ENCODE peak calls at places on chromosomes 5 and 9, in ten cellular contexts. One of them, this sample, is unnamed.
A peak's percentile ranks its signal among the peaks of the same experiment; 100 is the strongest.

GRCh38 chr5:1568201-1568979 is 44.6 kb upstream of the LPCAT1 start:
- DNase-seq in activated CD8-positive, alpha-beta memory T cell treated with anti-CD3 and anti-CD28 coated beads, Interleukin-2, amount 50 U/mL, for 4 hours: no peak
- DNase-seq in germinal center: no peak
- DNase-seq in right cardiac atrium: no peak
- DNase-seq in anterior cingulate cortex: no peak
- DNase-seq in omental fat pad: no peak
- DNase-seq in HTR-8/SVneo: no peak
- DNase-seq in H7: no peak
- DNase-seq in astrocyte of the hippocampus: peak; percentile 85
- DNase-seq in iris pigment epithelial cell: peak; percentile 93
- DNase-seq in this sample: peak; percentile 90

GRCh38 chr9:129439242-129439641 is 181.7 kb downstream of the C9orf50 start:
- DNase-seq in H7: no peak
- DNase-seq in iris pigment epithelial cell: no peak
- DNase-seq in germinal center: no peak
- DNase-seq in astrocyte of the hippocampus: no peak
- DNase-seq in right cardiac atrium: no peak
- DNase-seq in omental fat pad: no peak
- DNase-seq in activated CD8-positive, alpha-beta memory T cell treated with anti-CD3 and anti-CD28 coated beads, Interleukin-2, amount 50 U/mL, for 4 hours: no peak
- DNase-seq in HTR-8/SVneo: no peak
- DNase-seq in anterior cingulate cortex: no peak
- DNase-seq in this sample: no peak

GRCh38 chr9:112572416-112572815 is 85.8 kb downstream of the KIAA1958 start:
- DNase-seq in astrocyte of the hippocampus: no peak
- DNase-seq in right cardiac atrium: no peak
- DNase-seq in germinal center: no peak
- DNase-seq in HTR-8/SVneo: no peak
- DNase-seq in H7: no peak
- DNase-seq in activated CD8-positive, alpha-beta memory T cell treated with anti-CD3 and anti-CD28 coated beads, Interleukin-2, amount 50 U/mL, for 4 hours: no peak
- DNase-seq in iris pigment epithelial cell: no peak
- DNase-seq in anterior cingulate cortex: no peak
- DNase-seq in omental fat pad: no peak
- DNase-seq in this sample: no peak

GRCh38 chr5:5348576-5348975 is 73.9 kb upstream of the ICE1 start:
- DNase-seq in omental fat pad: no peak
- DNase-seq in iris pigment epithelial cell: no peak
- DNase-seq in germinal center: no peak
- DNase-seq in right cardiac atrium: no peak
- DNase-seq in H7: no peak
- DNase-seq in astrocyte of the hippocampus: no peak
- DNase-seq in anterior cingulate cortex: no peak
- DNase-seq in HTR-8/SVneo: no peak
- DNase-seq in activated CD8-positive, alpha-beta memory T cell treated with anti-CD3 and anti-CD28 coated beads, Interleukin-2, amount 50 U/mL, for 4 hours: no peak
- DNase-seq in this sample: no peak

GRCh38 chr5:154274828-154275185 is 84.3 kb downstream of the GALNT10 start:
- DNase-seq in H7: no peak
- DNase-seq in anterior cingulate cortex: no peak
- DNase-seq in germinal center: no peak
- DNase-seq in omental fat pad: no peak
- DNase-seq in activated CD8-positive, alpha-beta memory T cell treated with anti-CD3 and anti-CD28 coated beads, Interleukin-2, amount 50 U/mL, for 4 hours: no peak
- DNase-seq in right cardiac atrium: no peak
- DNase-seq in HTR-8/SVneo: no peak
- DNase-seq in astrocyte of the hippocampus: peak; percentile 36
- DNase-seq in iris pigment epithelial cell: no peak
- DNase-seq in this sample: peak; percentile 70

GRCh38 chr9:122056484-122056883 is 36.6 kb downstream of the TTLL11 start:
- DNase-seq in omental fat pad: no peak
- DNase-seq in anterior cingulate cortex: no peak
- DNase-seq in germinal center: no peak
- DNase-seq in H7: peak; percentile 66
- DNase-seq in iris pigment epithelial cell: peak; percentile 14
- DNase-seq in HTR-8/SVneo: peak; percentile 11
- DNase-seq in activated CD8-positive, alpha-beta memory T cell treated with anti-CD3 and anti-CD28 coated beads, Interleukin-2, amount 50 U/mL, for 4 hours: no peak
- DNase-seq in astrocyte of the hippocampus: peak; percentile 51
- DNase-seq in right cardiac atrium: no peak
- DNase-seq in this sample: peak; percentile 35

GRCh38 chr5:111699976-111700375 is 57.0 kb downstream of the NREP start:
- DNase-seq in activated CD8-positive, alpha-beta memory T cell treated with anti-CD3 and anti-CD28 coated beads, Interleukin-2, amount 50 U/mL, for 4 hours: no peak
- DNase-seq in astrocyte of the hippocampus: peak; percentile 36
- DNase-seq in germinal center: no peak
- DNase-seq in anterior cingulate cortex: no peak
- DNase-seq in right cardiac atrium: no peak
- DNase-seq in H7: no peak
- DNase-seq in HTR-8/SVneo: no peak
- DNase-seq in omental fat pad: no peak
- DNase-seq in iris pigment epithelial cell: peak; percentile 41
- DNase-seq in this sample: no peak

GRCh38 chr5:3325206-3325605 is 270.4 kb upstream of the IRX1 start:
- DNase-seq in anterior cingulate cortex: no peak
- DNase-seq in germinal center: no peak
- DNase-seq in omental fat pad: no peak
- DNase-seq in H7: no peak
- DNase-seq in iris pigment epithelial cell: no peak
- DNase-seq in HTR-8/SVneo: no peak
- DNase-seq in right cardiac atrium: no peak
- DNase-seq in astrocyte of the hippocampus: peak; percentile 49
- DNase-seq in activated CD8-positive, alpha-beta memory T cell treated with anti-CD3 and anti-CD28 coated beads, Interleukin-2, amount 50 U/mL, for 4 hours: no peak
- DNase-seq in this sample: no peak

GRCh38 chr5:5419291-5420210 is 2.9 kb upstream of the ICE1 start:
- DNase-seq in HTR-8/SVneo: peak; percentile 76
- DNase-seq in astrocyte of the hippocampus: peak; percentile 73
- DNase-seq in anterior cingulate cortex: no peak
- DNase-seq in H7: peak; percentile 59
- DNase-seq in right cardiac atrium: no peak
- DNase-seq in omental fat pad: no peak
- DNase-seq in iris pigment epithelial cell: peak; percentile 93
- DNase-seq in germinal center: no peak
- DNase-seq in activated CD8-positive, alpha-beta memory T cell treated with anti-CD3 and anti-CD28 coated beads, Interleukin-2, amount 50 U/mL, for 4 hours: no peak
- DNase-seq in this sample: peak; percentile 74

This sample was measured in EH.